ENCODE peak calls at places on chromosome 4, in ten cellular contexts. L is choroid plexus epithelial cell; Z is neural progenitor cell; Y is OCI-LY7; E is NCI-H1048; K is CD8-positive, alpha-beta T cell; U is T-cell; M is Right ventricle myocardium superior; G is renal cortical epithelial cell; H is M059J. O is an unnamed sample.

GRCh38 chr4:4327652-4328121 is 37.6 kb downstream of the ZBTB49 start:
- DNase-seq in L (peak), Z (peak), Y (no peak), E (no peak), K (no peak), U (no peak), M (peak), G (no peak), H (no peak), O (no peak)

GRCh38 chr4:112589207-112589606 is 47.5 kb downstream of the ZGRF1 start:
- DNase-seq in L (peak), Z (no peak), Y (no peak), E (no peak), K (no peak), U (no peak), M (no peak), G (peak), H (peak), O (no peak)

GRCh38 chr4:3634281-3635089 is 102.3 kb upstream of the LRPAP1 start:
- DNase-seq in L (no peak), Z (no peak), Y (no peak), E (no peak), K (no peak), U (no peak), M (peak), G (no peak), H (no peak), O (no peak)

GRCh38 chr4:29131304-29131703 is 1588.9 kb upstream of the PCDH7 start:
- DNase-seq in L (peak), Z (peak), Y (no peak), E (no peak), K (no peak), U (no peak), M (no peak), G (no peak), H (peak), O (no peak)

GRCh38 chr4:82050806-82051205 is 323.0 kb downstream of the HNRNPD start:
- DNase-seq in L (no peak), Z (no peak), Y (no peak), E (no peak), K (no peak), U (no peak), M (no peak), G (peak), H (peak), O (no peak)

GRCh38 chr4:112951362-112951962 is 98.0 kb upstream of the ANK2 start:
- DNase-seq in L (peak), Z (no peak), Y (peak), E (no peak), K (no peak), U (no peak), M (no peak), G (peak), H (peak), O (no peak)

GRCh38 chr4:82201303-82201702 is 172.5 kb downstream of the HNRNPD start:
- DNase-seq in L (peak), Z (no peak), Y (no peak), E (no peak), K (no peak), U (no peak), M (no peak), G (peak), H (peak), O (no peak)

GRCh38 chr4:139241086-139241783 is 38.8 kb downstream of the MGARP start:
- DNase-seq in L (no peak), Z (peak), Y (peak), E (no peak), K (no peak), U (no peak), M (no peak), G (peak), H (no peak), O (no peak)

GRCh38 chr4:56689661-56690060 is 8.6 kb upstream of the HOPX start:
- DNase-seq in L (no peak), Z (peak), Y (no peak), E (no peak), K (no peak), U (no peak), M (no peak), G (no peak), H (no peak), O (no peak)

GRCh38 chr4:119020158-119020557 is 115.5 kb upstream of the MYOZ2 start:
- DNase-seq in L (peak), Z (no peak), Y (no peak), E (no peak), K (no peak), U (no peak), M (no peak), G (no peak), H (no peak), O (no peak)

GRCh38 chr4:119490335-119490734 is 138.3 kb downstream of the PDE5A start:
- DNase-seq in L (peak), Z (peak), Y (peak), E (no peak), K (no peak), U (no peak), M (no peak), G (peak), H (peak), O (no peak)

GRCh38 chr4:89056292-89056952 is 563 bp downstream of the FAM13A start:
- DNase-seq in L (no peak), Z (no peak), Y (no peak), E (no peak), K (no peak), U (no peak), M (no peak), G (no peak), H (no peak), O (no peak)

GRCh38 chr4:67327245-67327860 is 217.9 kb downstream of the CENPC start:
- DNase-seq in L (peak), Z (peak), Y (peak), E (no peak), K (peak), U (peak), M (no peak), G (peak), H (peak), O (no peak)

GRCh38 chr4:82753238-82753637 is 45.4 kb downstream of the SCD5 start:
- DNase-seq in L (no peak), Z (no peak), Y (no peak), E (no peak), K (no peak), U (no peak), M (no peak), G (no peak), H (peak), O (no peak)

GRCh38 chr4:74370912-74371311 is 6.0 kb downstream of the EREG start:
- DNase-seq in L (peak), Z (peak), Y (peak), E (no peak), K (no peak), U (no peak), M (no peak), G (peak), H (peak), O (no peak)

GRCh38 chr4:170497105-170497504 is 407.3 kb upstream of the AADAT start:
- DNase-seq in L (peak), Z (peak), Y (no peak), E (no peak), K (no peak), U (no peak), M (no peak), G (peak), H (no peak), O (no peak)